ENCODE peak calls at places on chromosomes 16 and 17, in five cellular contexts. B is choroid plexus epithelial cell; U is DMS 273 treated with DMSO at 0.1 percent for 48 hours; C is stimulated activated CD4-positive, alpha-beta T cell treated with anti-CD3 and anti-CD28 coated beads, Interleukin-1b, Interleukin-23, amount 100 ng/mL, for 24 hours; F is activated T-cell treated with anti-CD3 and anti-CD28 coated beads, Interleukin-2, amount 50 U/mL, for 48 hours. E is an unnamed sample.
A peak's percentile ranks its signal among the peaks of the same experiment; 100 is the strongest.

GRCh38 chr17:8611135-8611534 is 19.4 kb downstream of the MYH10 start:
- DNase-seq in B (no peak), U (no peak), C (no peak), F (no peak), E (no peak)

GRCh38 chr16:10609410-10609774 is 29.0 kb upstream of the EMP2 start:
- DNase-seq in B (peak; percentile 68), U (no peak), C (no peak), F (no peak), E (no peak)

GRCh38 chr17:51869387-51869786 is 289.1 kb downstream of the CA10 start:
- DNase-seq in B (peak; percentile 4), U (no peak), C (no peak), F (peak; percentile 15), E (no peak)

GRCh38 chr17:73278465-73279453 is 17.1 kb upstream of the CPSF4L start:
- DNase-seq in B (no peak), U (peak; percentile 99), C (no peak), F (no peak), E (no peak)

GRCh38 chr17:70107441-70107840 is 32.4 kb downstream of the KCNJ16 start:
- DNase-seq in B (no peak), U (no peak), C (no peak), F (no peak), E (no peak)

GRCh38 chr17:74749262-74750038 is 1.0 kb downstream of the NHERF1 start:
- DNase-seq in B (no peak), U (no peak), C (no peak), F (peak; percentile 73), E (no peak)

GRCh38 chr16:89657442-89658220 is at the start of the genes CHMP1A and SPATA33:
- DNase-seq in B (peak; percentile 86), U (peak; percentile 51), C (peak; percentile 87), F (peak; percentile 96), E (peak; percentile 92)

GRCh38 chr17:57554826-57555635 is 190.1 kb downstream of the CCDC182 start:
- DNase-seq in B (peak; percentile 57), U (no peak), C (no peak), F (no peak), E (no peak)

GRCh38 chr16:68349838-68350410 is 39.1 kb downstream of the PRMT7 start:
- DNase-seq in B (no peak), U (no peak), C (no peak), F (no peak), E (no peak)

GRCh38 chr17:336110-337021 is 16.2 kb downstream of the RPH3AL start:
- DNase-seq in B (no peak), U (no peak), C (no peak), F (peak; percentile 29), E (peak; percentile 70)

E was measured in ureter.